ENCODE peak calls at places on chromosomes 16 and 17, in ten cellular contexts. L is esophagus muscularis mucosa; P is CD8-positive, alpha-beta T cell; S is kidney; Y is GM23248; Q is tibial artery; C is colonic mucosa; R is psoas muscle; G is IMR-90; H is adrenal gland. O is an unnamed sample.

GRCh38 chr16:86634290-86634689 is 55.9 kb downstream of the FOXL1 start:
- DNase-seq in L (no peak), P (no peak), S (no peak), Y (peak), Q (no peak), C (no peak), R (no peak), G (peak), H (no peak), O (no peak)

GRCh38 chr17:17416400-17417360 is 60.1 kb upstream of the MED9 start:
- DNase-seq in L (no peak), P (peak), S (no peak), Y (peak), Q (peak), C (no peak), R (no peak), G (peak), H (peak), O (no peak)

GRCh38 chr17:69477204-69477899 is 62.9 kb downstream of the MAP2K6 start:
- DNase-seq in L (no peak), P (no peak), S (no peak), Y (no peak), Q (no peak), C (no peak), R (no peak), G (no peak), H (no peak), O (no peak)

GRCh38 chr16:397736-398332 is 835 bp downstream of the NME4 start:
- DNase-seq in L (no peak), P (no peak), S (peak), Y (peak), Q (peak), C (peak), R (peak), G (peak), H (peak), O (peak)

GRCh38 chr16:49281843-49282642 is 405 bp upstream of the CBLN1 start:
- DNase-seq in L (peak), P (no peak), S (peak), Y (peak), Q (peak), C (peak), R (peak), G (peak), H (peak), O (peak)

GRCh38 chr17:40735016-40735415 is 20.1 kb downstream of the KRT25 start:
- DNase-seq in L (no peak), P (no peak), S (no peak), Y (no peak), Q (no peak), C (no peak), R (no peak), G (no peak), H (no peak), O (no peak)

GRCh38 chr16:83785455-83785854 is 22.3 kb upstream of the HSBP1 start:
- DNase-seq in L (no peak), P (no peak), S (no peak), Y (no peak), Q (no peak), C (no peak), R (no peak), G (peak), H (no peak), O (no peak)

GRCh38 chr17:4175921-4176802 is 33.2 kb downstream of the CYB5D2 start:
- DNase-seq in L (no peak), P (peak), S (peak), Y (no peak), Q (no peak), C (no peak), R (no peak), G (peak), H (no peak), O (no peak)

GRCh38 chr17:70829876-70830275 is 660.5 kb downstream of the KCNJ2 start:
- DNase-seq in L (no peak), P (no peak), S (no peak), Y (peak), Q (no peak), C (no peak), R (no peak), G (peak), H (no peak), O (no peak)

GRCh38 chr17:68591583-68591982 is 9.6 kb downstream of the FAM20A start:
- DNase-seq in L (peak), P (no peak), S (peak), Y (no peak), Q (no peak), C (no peak), R (peak), G (no peak), H (no peak), O (no peak)

GRCh38 chr17:35713069-35713728 is 18.2 kb upstream of the RASL10B start:
- DNase-seq in L (no peak), P (no peak), S (no peak), Y (peak), Q (no peak), C (no peak), R (peak), G (peak), H (peak), O (no peak)

GRCh38 chr17:80212962-80213650 is 7.0 kb downstream of the SGSH start:
- DNase-seq in L (no peak), P (no peak), S (no peak), Y (no peak), Q (no peak), C (no peak), R (no peak), G (no peak), H (peak), O (no peak)

GRCh38 chr17:80891096-80892018 is 100.3 kb upstream of the CHMP6 start:
- DNase-seq in L (no peak), P (peak), S (peak), Y (peak), Q (peak), C (no peak), R (peak), G (peak), H (peak), O (no peak)

GRCh38 chr16:51731160-51731559 is 580.1 kb upstream of the SALL1 start:
- DNase-seq in L (no peak), P (no peak), S (no peak), Y (no peak), Q (no peak), C (no peak), R (no peak), G (no peak), H (no peak), O (no peak)
- H3K27ac ChIP-seq in L (no peak), P (no peak), S (no peak), Y (no peak), Q (no peak), C (no peak), R (no peak), G (no peak), H (no peak), O (no peak)

DNA sequence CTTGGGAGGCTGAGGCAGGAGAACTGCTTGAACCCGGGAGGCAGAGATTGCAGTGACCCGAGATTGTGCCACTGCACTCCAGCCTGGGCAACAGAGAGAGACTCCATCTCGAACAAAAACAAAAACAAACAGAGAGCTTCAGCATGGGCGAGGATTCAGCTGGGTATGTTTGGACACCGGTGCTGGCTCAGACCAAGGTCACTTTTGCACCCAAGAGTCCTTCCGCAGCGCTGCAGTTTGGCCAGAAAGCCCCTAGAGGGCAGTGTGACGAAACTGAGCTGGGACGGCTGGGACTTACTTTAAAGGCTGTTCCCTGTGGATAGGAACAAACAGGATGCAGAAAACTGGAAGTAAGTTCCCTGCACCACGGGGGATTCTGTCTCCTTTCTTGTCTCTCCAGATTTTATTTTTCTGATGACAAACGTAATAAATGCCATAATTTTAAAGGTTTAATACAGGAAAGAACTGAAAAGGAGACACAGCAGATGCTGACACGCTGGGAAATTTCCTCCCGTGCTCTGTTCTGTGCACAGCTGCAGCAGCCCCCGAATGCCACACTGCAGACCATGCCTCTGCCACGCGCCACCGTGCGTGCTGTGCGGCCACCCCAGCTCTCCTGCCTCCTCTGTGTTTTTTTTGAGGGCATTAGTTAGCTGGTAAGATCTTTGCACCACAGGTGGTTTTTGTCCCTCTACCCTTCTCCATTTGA is 25.2 kb upstream of the USP36 start:
- DNase-seq in L (peak), P (peak), S (peak), Y (peak), Q (peak), C (peak), R (peak), G (peak), H (peak), O (peak)
- H3K27ac ChIP-seq in L (peak), P (no peak), S (no peak), Y (peak), Q (peak), C (no peak), R (no peak), G (peak), H (no peak), O (no peak)

DNA sequence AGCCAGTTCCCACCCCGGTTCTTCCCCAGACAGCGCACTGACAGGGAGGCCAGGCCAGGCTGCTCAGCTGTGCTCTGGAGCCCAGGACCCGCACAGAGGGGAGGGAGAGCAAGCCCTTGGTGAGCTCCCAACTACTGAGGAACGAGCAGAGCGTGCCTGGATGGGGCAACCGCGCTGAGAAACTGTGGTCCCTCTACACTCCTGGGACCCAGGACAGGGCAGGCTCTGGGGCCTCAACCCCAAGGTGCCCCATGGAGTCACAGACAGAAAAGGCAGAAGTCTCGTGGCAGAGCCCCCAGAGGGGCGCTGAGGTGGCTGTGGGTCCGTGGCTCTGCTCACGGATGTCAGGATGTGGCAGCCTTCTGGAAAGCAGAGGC is 16.3 kb downstream of the SLX4 start:
- DNase-seq in L (no peak), P (no peak), S (peak), Y (no peak), Q (no peak), C (no peak), R (no peak), G (no peak), H (no peak), O (no peak)
- H3K27ac ChIP-seq in L (no peak), P (no peak), S (no peak), Y (no peak), Q (no peak), C (no peak), R (no peak), G (no peak), H (no peak), O (no peak)

GRCh38 chr17:44912763-44913544 is 2.3 kb downstream of the GFAP start:
- DNase-seq in L (no peak), P (no peak), S (no peak), Y (no peak), Q (no peak), C (no peak), R (no peak), G (no peak), H (no peak), O (peak)
- H3K27ac ChIP-seq in L (no peak), P (no peak), S (no peak), Y (no peak), Q (no peak), C (no peak), R (no peak), G (no peak), H (no peak), O (no peak)

GRCh38 chr16:27316038-27316680 is 2.4 kb downstream of the IL4R start:
- DNase-seq in L (no peak), P (no peak), S (no peak), Y (no peak), Q (no peak), C (no peak), R (no peak), G (no peak), H (no peak), O (peak)

GRCh38 chr16:27318399-27319256 is 4.9 kb downstream of the IL4R start:
- DNase-seq in L (no peak), P (peak), S (peak), Y (no peak), Q (peak), C (peak), R (peak), G (peak), H (peak), O (peak)

GRCh38 chr16:27317320-27317719 is 3.5 kb downstream of the IL4R start:
- DNase-seq in L (no peak), P (no peak), S (peak), Y (no peak), Q (no peak), C (no peak), R (no peak), G (no peak), H (no peak), O (peak)

GRCh38 chr16:27319257-27319965 is 5.6 kb downstream of the IL4R start:
- DNase-seq in L (no peak), P (no peak), S (peak), Y (no peak), Q (no peak), C (peak), R (no peak), G (no peak), H (no peak), O (no peak)

GRCh38 chr16:27317738-27318398 is 4.1 kb downstream of the IL4R start:
- DNase-seq in L (no peak), P (no peak), S (no peak), Y (no peak), Q (no peak), C (no peak), R (no peak), G (no peak), H (no peak), O (no peak)
- H3K27ac ChIP-seq in L (peak), P (peak), S (no peak), Y (no peak), Q (peak), C (peak), R (no peak), G (peak), H (peak), O (peak)

GRCh38 chr16:3949287-3949686 is 68.8 kb upstream of the CREBBP start:
- DNase-seq in L (no peak), P (no peak), S (peak), Y (no peak), Q (peak), C (no peak), R (no peak), G (no peak), H (no peak), O (no peak)

GRCh38 chr16:3948378-3948995 is 68.0 kb upstream of the CREBBP start:
- DNase-seq in L (no peak), P (no peak), S (no peak), Y (no peak), Q (peak), C (no peak), R (no peak), G (no peak), H (no peak), O (peak)

GRCh38 chr16:3950343-3951193 is 70.1 kb upstream of the CREBBP start:
- DNase-seq in L (no peak), P (no peak), S (peak), Y (peak), Q (peak), C (peak), R (peak), G (peak), H (peak), O (peak)

GRCh38 chr16:3951861-3952332 is 71.4 kb upstream of the CREBBP start:
- DNase-seq in L (no peak), P (no peak), S (no peak), Y (peak), Q (no peak), C (no peak), R (no peak), G (peak), H (no peak), O (no peak)

DNA sequence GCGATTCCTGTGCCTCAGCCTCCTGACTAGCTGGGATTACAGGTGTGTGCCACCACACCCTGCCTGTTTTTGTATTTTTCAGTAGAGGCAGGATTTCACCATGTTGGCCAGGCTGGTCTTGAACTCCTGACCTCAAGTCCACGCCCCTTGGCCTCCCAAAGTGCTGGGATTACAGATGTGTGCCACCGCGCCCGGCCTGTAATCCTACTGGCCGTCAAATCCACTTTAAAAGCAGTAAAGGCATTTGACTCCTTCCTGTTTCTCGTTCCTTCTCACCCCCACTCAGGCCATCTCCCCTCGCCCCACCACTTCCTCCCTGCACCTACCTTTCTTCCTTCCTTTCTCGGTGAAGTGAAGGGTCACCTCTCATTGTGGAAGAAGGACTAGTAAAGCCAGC is 69.4 kb upstream of the CREBBP start:
- DNase-seq in L (no peak), P (no peak), S (peak), Y (no peak), Q (no peak), C (no peak), R (no peak), G (no peak), H (no peak), O (no peak)
- H3K27ac ChIP-seq in L (peak), P (no peak), S (peak), Y (peak), Q (peak), C (peak), R (peak), G (peak), H (peak), O (peak)

DNA sequence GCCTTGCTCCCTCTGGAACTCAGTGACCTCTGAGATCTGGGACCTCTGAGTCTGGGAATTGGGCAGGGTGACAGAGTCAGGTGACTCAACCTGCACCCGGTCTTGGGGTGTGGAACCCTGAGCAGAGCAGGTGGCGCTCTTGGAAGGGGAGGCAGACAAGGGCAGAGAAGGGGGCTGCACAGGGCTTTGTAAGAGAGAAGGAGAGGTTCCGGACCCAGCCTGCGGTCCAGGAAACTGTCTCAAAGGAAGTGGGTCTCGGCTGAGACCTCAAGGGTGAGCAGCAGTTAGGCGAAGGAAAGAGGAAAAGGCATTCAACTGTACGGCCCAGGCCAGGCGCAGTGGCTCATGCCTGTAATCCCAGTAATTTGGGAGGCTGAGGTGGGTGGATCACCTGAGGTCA is 10.0 kb upstream of the RIPOR1 start:
- DNase-seq in L (no peak), P (no peak), S (no peak), Y (no peak), Q (no peak), C (no peak), R (no peak), G (no peak), H (no peak), O (no peak)
- H3K27ac ChIP-seq in L (no peak), P (no peak), S (peak), Y (no peak), Q (no peak), C (no peak), R (no peak), G (no peak), H (no peak), O (no peak)

GRCh38 chr17:49388290-49388640 is 26.2 kb upstream of the ZNF652 start:
- DNase-seq in L (no peak), P (peak), S (no peak), Y (no peak), Q (no peak), C (no peak), R (no peak), G (no peak), H (no peak), O (no peak)
- H3K27ac ChIP-seq in L (no peak), P (peak), S (no peak), Y (no peak), Q (no peak), C (no peak), R (no peak), G (no peak), H (no peak), O (peak)

GRCh38 chr17:2089021-2089422 is 34.1 kb downstream of the HIC1 start:
- DNase-seq in L (no peak), P (no peak), S (peak), Y (peak), Q (no peak), C (no peak), R (no peak), G (peak), H (no peak), O (no peak)

GRCh38 chr17:2090210-2090641 is 35.3 kb downstream of the HIC1 start:
- DNase-seq in L (no peak), P (no peak), S (peak), Y (no peak), Q (no peak), C (no peak), R (no peak), G (no peak), H (no peak), O (no peak)

GRCh38 chr17:2085648-2085949 is 30.7 kb downstream of the HIC1 start:
- DNase-seq in L (no peak), P (no peak), S (no peak), Y (peak), Q (no peak), C (peak), R (peak), G (peak), H (peak), O (no peak)

GRCh38 chr17:2086306-2086705 is 31.4 kb downstream of the HIC1 start:
- DNase-seq in L (no peak), P (no peak), S (no peak), Y (no peak), Q (no peak), C (no peak), R (no peak), G (no peak), H (no peak), O (no peak)

GRCh38 chr17:2087597-2088211 is 32.8 kb downstream of the HIC1 start:
- DNase-seq in L (no peak), P (no peak), S (peak), Y (peak), Q (no peak), C (peak), R (no peak), G (peak), H (peak), O (no peak)
- H3K27ac ChIP-seq in L (peak), P (no peak), S (peak), Y (no peak), Q (no peak), C (peak), R (peak), G (no peak), H (peak), O (peak)

O was measured in breast epithelium.